ENCODE peak calls at places on chromosome 16, in nine cellular contexts. Q is PC-9; D is stomach; H is left ventricle myocardium inferior; V is lower lobe of right lung; I is fibroblast of mammary gland; R is heart right ventricle; O is fibroblast of the aortic adventitia; A is CD8-positive, alpha-beta T cell. Y is an unnamed sample.

GRCh38 chr16:23222929-23223328 is 40.4 kb downstream of the SCNN1G start:
- DNase-seq in H (no peak), I (no peak), V (no peak), A (no peak), R (no peak), Q (no peak), O (no peak), D (no peak), Y (no peak)

GRCh38 chr16:80618862-80619648 is 78.3 kb downstream of the DYNLRB2 start:
- DNase-seq in D (no peak), O (no peak), H (no peak), I (no peak), V (no peak), A (no peak), Q (no peak), R (no peak), Y (no peak)

GRCh38 chr16:87098361-87098760 is 218.8 kb downstream of the C16orf95 start:
- DNase-seq in I (no peak), A (no peak), V (no peak), H (no peak), O (no peak), D (no peak), R (no peak), Q (no peak), Y (no peak)

GRCh38 chr16:81939164-81940067 is 71.9 kb downstream of the SDR42E1 start:
- DNase-seq in D (no peak), H (no peak), R (no peak), I (no peak), V (no peak), Q (no peak), O (no peak), A (no peak), Y (no peak)

GRCh38 chr16:10988164-10988803 is 43.9 kb downstream of the CLEC16A start:
- DNase-seq in D (no peak), R (no peak), O (no peak), A (no peak), I (no peak), V (peak), H (no peak), Q (peak), Y (no peak)

GRCh38 chr16:15440852-15441251 is 6.5 kb downstream of the BMERB1 start:
- DNase-seq in A (no peak), O (peak), V (no peak), D (no peak), I (peak), Q (no peak), H (no peak), R (no peak), Y (no peak)

GRCh38 chr16:86836503-86837125 is 258.3 kb downstream of the FOXL1 start:
- DNase-seq in A (no peak), V (no peak), D (no peak), O (peak), H (no peak), Q (no peak), I (peak), R (no peak), Y (peak)

GRCh38 chr16:89512453-89512852 is 4.2 kb downstream of the SPG7 start:
- DNase-seq in Q (no peak), O (no peak), V (no peak), I (no peak), D (no peak), A (no peak), R (no peak), H (no peak), Y (no peak)

GRCh38 chr16:54031107-54031760 is 255.4 kb downstream of the IRX3 start:
- DNase-seq in Q (peak), V (no peak), D (no peak), H (no peak), R (no peak), A (no peak), I (peak), O (no peak), Y (no peak)

GRCh38 chr16:90057738-90058173 is 19.4 kb downstream of the PRDM7 start:
- DNase-seq in H (no peak), R (no peak), I (peak), D (no peak), A (no peak), V (no peak), O (peak), Q (peak), Y (peak)

GRCh38 chr16:19213885-19214284 is 45.8 kb downstream of the SYT17 start:
- DNase-seq in O (no peak), V (no peak), I (no peak), D (no peak), H (no peak), R (no peak), A (no peak), Q (no peak), Y (no peak)

GRCh38 chr16:578870-579405 is 9.2 kb downstream of the PIGQ start:
- DNase-seq in V (peak), A (peak), H (peak), I (peak), R (peak), D (peak), Q (no peak), O (peak), Y (no peak)

GRCh38 chr16:66970775-66971725 is 10.0 kb downstream of the CES3 start:
- DNase-seq in Q (peak), I (peak), R (no peak), O (peak), H (no peak), V (no peak), A (no peak), D (no peak), Y (no peak)

GRCh38 chr16:19119564-19119963 is 5.8 kb downstream of the ITPRIPL2 start:
- DNase-seq in A (no peak), I (peak), Q (peak), R (no peak), O (peak), V (no peak), H (no peak), D (no peak), Y (peak)

GRCh38 chr16:69064789-69065313 is 40.6 kb upstream of the HAS3 start:
- DNase-seq in A (no peak), I (no peak), V (no peak), Q (no peak), H (no peak), O (no peak), D (no peak), R (peak), Y (no peak)

GRCh38 chr16:88768041-88768876 is 16.8 kb downstream of the PIEZO1 start:
- DNase-seq in O (peak), V (peak), Q (no peak), R (peak), H (no peak), A (no peak), D (no peak), I (peak), Y (no peak)

GRCh38 chr16:77306050-77306616 is 106.9 kb downstream of the SYCE1L start:
- DNase-seq in D (no peak), R (no peak), O (no peak), Q (no peak), V (no peak), A (no peak), I (no peak), H (no peak), Y (no peak)

GRCh38 chr16:49061315-49061714 is 220.3 kb downstream of the CBLN1 start:
- DNase-seq in A (no peak), O (no peak), Q (no peak), H (peak), R (peak), V (no peak), I (no peak), D (no peak), Y (no peak)

GRCh38 chr16:12290868-12291267 is 314.3 kb downstream of the SNX29 start:
- DNase-seq in D (no peak), V (no peak), H (no peak), Q (no peak), R (no peak), O (no peak), I (peak), A (no peak), Y (no peak)

GRCh38 chr16:49382916-49383315 is 9.3 kb downstream of the C16orf78 start:
- DNase-seq in I (no peak), H (no peak), D (no peak), R (no peak), O (no peak), Q (no peak), V (no peak), A (no peak), Y (no peak)

GRCh38 chr16:77183137-77183536 is 7.9 kb upstream of the MON1B start:
- DNase-seq in D (no peak), H (no peak), Q (no peak), O (peak), V (no peak), R (no peak), A (no peak), I (no peak), Y (no peak)

GRCh38 chr16:66205287-66206167 is 161.0 kb upstream of the CDH5 start:
- DNase-seq in D (no peak), A (no peak), R (no peak), I (peak), Q (no peak), O (peak), V (no peak), H (no peak), Y (no peak)

GRCh38 chr16:54194008-54194731 is 92.4 kb downstream of the IRX3 start:
- DNase-seq in Q (peak), A (no peak), I (peak), V (peak), D (peak), O (peak), H (peak), R (peak), Y (no peak)

GRCh38 chr16:50954469-50954868 is 196.6 kb downstream of the SALL1 start:
- DNase-seq in I (no peak), R (no peak), D (no peak), H (no peak), A (no peak), V (no peak), O (no peak), Q (no peak), Y (no peak)

GRCh38 chr16:48395375-48395774 is 10.2 kb upstream of the SIAH1 start:
- DNase-seq in O (no peak), H (no peak), V (no peak), Q (no peak), I (no peak), A (no peak), D (no peak), R (no peak), Y (no peak)

GRCh38 chr16:57422026-57422944 is 17.7 kb downstream of the CCL17 start:
- DNase-seq in V (no peak), I (peak), D (peak), O (peak), R (no peak), Q (peak), A (no peak), H (no peak), Y (peak)

GRCh38 chr16:87212026-87212425 is 105.2 kb downstream of the C16orf95 start:
- DNase-seq in R (no peak), H (no peak), I (peak), V (no peak), O (peak), D (no peak), Q (peak), A (no peak), Y (no peak)

GRCh38 chr16:87806246-87806607 is 40.4 kb upstream of the KLHDC4 start:
- DNase-seq in Q (peak), H (no peak), D (peak), A (peak), V (no peak), R (no peak), O (no peak), I (peak), Y (no peak)

GRCh38 chr16:64434526-64435069 is 687.3 kb downstream of the CDH11 start:
- DNase-seq in V (no peak), O (no peak), I (no peak), A (no peak), R (no peak), D (no peak), Q (no peak), H (no peak), Y (no peak)

GRCh38 chr16:67173323-67173722 is 3.0 kb downstream of the NOL3 start:
- DNase-seq in I (no peak), O (no peak), A (no peak), D (no peak), R (no peak), Q (no peak), V (no peak), H (no peak), Y (no peak)

GRCh38 chr16:58042886-58043515 is 17.4 kb downstream of the MMP15 start:
- DNase-seq in R (no peak), O (no peak), Q (no peak), I (no peak), V (no peak), A (no peak), H (no peak), D (no peak), Y (no peak)

GRCh38 chr16:56984639-56985038 is 4.7 kb upstream of the NLRC5 start:
- DNase-seq in H (no peak), Q (peak), R (no peak), I (no peak), A (no peak), V (no peak), O (no peak), D (no peak), Y (no peak)

GRCh38 chr16:87463722-87464690 is 28.8 kb downstream of the ZCCHC14 start:
- DNase-seq in I (peak), D (no peak), O (no peak), R (no peak), Q (no peak), A (peak), H (no peak), V (no peak), Y (no peak)

GRCh38 chr16:88533945-88534641 is 36.1 kb upstream of the ZC3H18 start:
- DNase-seq in D (peak), O (peak), H (peak), R (peak), I (peak), Q (peak), A (peak), V (peak), Y (no peak)

GRCh38 chr16:48156790-48157209 is 1.0 kb upstream of the ABCC12 start:
- DNase-seq in R (peak), Q (peak), O (peak), A (peak), V (peak), I (peak), D (peak), H (peak), Y (peak)

GRCh38 chr16:30004811-30005242 is 6.0 kb downstream of the DOC2A start:
- DNase-seq in Q (no peak), H (no peak), I (no peak), V (no peak), A (no peak), O (no peak), D (peak), R (no peak), Y (no peak)

GRCh38 chr16:53695070-53695469 is 8.6 kb downstream of the RPGRIP1L start:
- DNase-seq in D (no peak), R (no peak), O (peak), H (no peak), V (no peak), A (no peak), I (peak), Q (no peak), Y (peak)

DNA sequence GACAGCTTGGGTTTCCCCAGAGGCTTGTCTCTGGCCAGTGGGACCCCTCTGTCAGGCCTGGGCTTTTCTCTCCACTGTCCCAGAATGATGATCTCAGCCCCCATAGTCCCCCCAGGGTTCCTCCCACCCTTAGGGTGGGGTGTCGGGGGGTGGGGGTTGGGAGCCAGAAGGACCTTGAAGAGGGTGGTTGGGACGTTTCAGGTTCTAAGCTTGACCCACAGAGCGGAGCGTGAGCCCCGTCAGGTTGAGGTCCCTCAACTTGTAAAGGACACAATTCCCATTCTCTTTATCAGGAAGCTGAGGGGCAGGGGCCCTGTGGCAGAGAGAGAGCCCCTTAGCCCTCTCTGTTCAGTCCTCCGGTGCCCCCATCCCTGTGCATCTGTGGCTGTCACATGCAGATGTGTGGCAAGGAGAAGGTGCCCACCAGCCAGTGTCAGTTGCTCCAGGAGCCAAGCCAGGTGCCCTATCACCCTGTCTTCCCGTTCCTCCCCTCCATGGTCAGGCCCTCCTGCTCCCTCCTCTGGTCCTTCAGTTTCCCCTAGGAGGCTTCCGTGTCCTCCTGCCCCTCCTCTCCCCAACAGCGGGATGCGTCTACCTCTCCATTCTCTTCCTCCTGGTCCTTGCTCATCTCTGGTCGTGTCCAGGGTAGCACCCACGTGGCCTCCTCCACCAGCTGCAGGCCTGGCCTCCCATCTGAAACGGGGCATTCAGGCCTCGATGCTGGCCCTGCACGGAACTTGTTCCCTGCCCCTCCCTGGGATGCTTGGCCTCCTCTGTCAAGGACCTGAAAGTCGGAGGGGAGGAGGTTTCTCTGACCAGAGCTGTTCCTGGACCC is 1.5 kb upstream of the NTN3 start:
- DNase-seq in R (no peak), D (no peak), H (no peak), O (no peak), I (no peak), V (no peak), A (no peak), Q (no peak), Y (no peak)
- H3K4me3 ChIP-seq in R (no peak), D (no peak), H (no peak), O (no peak), I (no peak), V (no peak), A (no peak), Q (no peak), Y (no peak)

GRCh38 chr16:31113420-31114124 is 3.9 kb upstream of the KAT8 start:
- DNase-seq in H (no peak), D (no peak), A (no peak), Q (no peak), R (no peak), V (no peak), O (no peak), I (no peak), Y (no peak)
- TF ChIP-seq CTCF in H (no peak), D (no peak), A (no peak), Q (no peak), R (no peak), V (no peak), O (no peak), I (no peak), Y (no peak)

GRCh38 chr16:85763616-85764015 is 12.7 kb upstream of the C16orf74 start:
- DNase-seq in O (no peak), Q (no peak), I (no peak), A (no peak), V (peak), R (no peak), H (no peak), D (no peak), Y (no peak)
- H3K4me3 ChIP-seq in O (no peak), Q (no peak), I (no peak), A (no peak), V (no peak), R (no peak), H (no peak), D (no peak), Y (no peak)

DNA sequence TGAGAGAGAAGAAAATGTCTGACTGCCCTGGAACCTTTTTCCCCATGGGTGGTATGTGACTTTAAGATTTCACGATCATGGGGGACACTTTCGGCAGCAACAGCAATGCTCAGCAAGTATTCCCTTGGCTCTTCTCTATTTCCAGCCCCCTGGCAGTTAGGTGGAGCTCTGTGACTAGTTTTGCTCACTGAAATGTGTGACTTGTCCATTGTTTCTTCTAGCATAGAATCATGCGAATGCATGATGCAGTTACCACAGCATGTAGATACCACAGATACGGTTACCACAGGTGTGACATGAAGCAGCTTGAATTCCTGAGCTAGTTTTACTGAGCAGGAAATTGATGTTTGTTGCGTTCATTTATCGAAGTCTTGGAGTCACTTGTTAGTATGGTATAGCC is 1034.5 kb upstream of the EEF2KMT start:
- DNase-seq in H (no peak), R (no peak), O (no peak), A (no peak), Q (no peak), I (no peak), D (no peak), V (no peak), Y (no peak)
- TF ChIP-seq CTCF in H (no peak), R (no peak), O (no peak), A (no peak), Q (no peak), I (no peak), D (no peak), V (no peak), Y (no peak)

GRCh38 chr16:28843766-28844165 is 2.4 kb downstream of the TUFM start:
- DNase-seq in I (no peak), Q (no peak), D (no peak), H (no peak), A (no peak), V (no peak), R (no peak), O (no peak), Y (no peak)

GRCh38 chr16:28846080-28846932 is at the start of gene TUFM:
- DNase-seq in O (peak), Q (peak), H (peak), A (peak), I (peak), D (peak), V (peak), R (peak), Y (peak)

GRCh38 chr16:28842696-28843095 is 3.5 kb downstream of the TUFM start:
- DNase-seq in I (no peak), Q (no peak), H (no peak), A (no peak), V (no peak), D (no peak), O (no peak), R (no peak), Y (no peak)

GRCh38 chr16:28845173-28846079 is 722 bp downstream of the TUFM start:
- DNase-seq in Q (peak), O (no peak), R (no peak), H (no peak), I (peak), D (peak), V (no peak), A (no peak), Y (no peak)

DNA sequence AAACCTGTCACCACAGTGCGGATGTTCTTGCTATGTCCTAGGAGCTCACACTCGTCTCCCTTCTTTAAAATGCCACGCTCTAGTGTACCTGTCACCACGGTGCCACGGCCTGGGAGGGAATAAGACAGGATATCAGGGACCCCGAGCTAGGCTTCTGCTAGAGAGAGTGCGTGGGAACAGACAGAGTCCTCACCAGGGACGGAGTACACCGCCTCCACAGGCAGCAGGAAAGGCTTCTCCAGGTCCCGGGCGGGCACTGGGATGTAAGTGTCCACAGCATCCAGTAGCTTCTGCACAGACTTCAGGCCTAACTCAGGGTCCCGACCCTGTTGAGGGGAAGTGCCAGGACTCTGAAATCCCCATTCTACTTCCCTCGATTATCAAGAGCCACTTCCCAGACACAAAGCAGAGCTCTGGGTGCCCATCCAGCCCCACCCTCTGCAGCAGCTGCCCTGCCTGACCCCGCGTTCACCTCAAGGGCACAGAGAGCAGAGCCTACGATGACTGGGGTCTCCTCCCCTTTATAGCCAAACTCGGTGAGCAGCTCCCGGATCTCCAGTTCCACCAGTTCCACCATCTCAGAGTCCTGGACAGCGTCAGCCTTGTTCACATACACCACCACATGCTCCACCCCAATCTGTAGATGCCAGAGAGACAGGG is 1.8 kb downstream of the TUFM start:
- DNase-seq in O (no peak), H (no peak), I (no peak), A (no peak), Q (no peak), V (no peak), R (no peak), D (no peak), Y (no peak)
- H3K4me3 ChIP-seq in O (no peak), H (no peak), I (no peak), A (no peak), Q (peak), V (no peak), R (no peak), D (peak), Y (no peak)

Y was measured in AG04449.